ENCODE peak calls at places on chromosomes 7 and 10, in ten cellular contexts. One of them, this sample, is unnamed.

GRCh38 chr7:128322040-128322643 is 21.6 kb downstream of the RBM28 start:
- DNase-seq in CD4-positive, alpha-beta T cell: no peak
- DNase-seq in adrenal gland: peak; percentile 15
- DNase-seq in MM.1S: peak; percentile 43
- DNase-seq in H9: no peak
- DNase-seq in A549: no peak
- DNase-seq in fibroblast of lung: peak; percentile 51
- DNase-seq in mammary epithelial cell: peak; percentile 37
- DNase-seq in SK-N-SH: peak; percentile 47
- DNase-seq in K562: no peak
- DNase-seq in this sample: peak; percentile 41

GRCh38 chr10:47318706-47319105 is 3.5 kb upstream of the GDF2 start:
- DNase-seq in CD4-positive, alpha-beta T cell: no peak
- DNase-seq in adrenal gland: no peak
- DNase-seq in MM.1S: no peak
- DNase-seq in H9: peak; percentile 65
- DNase-seq in A549: peak; percentile 29
- DNase-seq in fibroblast of lung: no peak
- DNase-seq in mammary epithelial cell: no peak
- DNase-seq in SK-N-SH: no peak
- DNase-seq in K562: peak; percentile 79
- DNase-seq in this sample: peak; percentile 16

GRCh38 chr7:130814753-130815152 is 80.7 kb upstream of the KLF14 start:
- DNase-seq in CD4-positive, alpha-beta T cell: no peak
- DNase-seq in adrenal gland: peak; percentile 20
- DNase-seq in MM.1S: peak; percentile 25
- DNase-seq in H9: no peak
- DNase-seq in A549: no peak
- DNase-seq in fibroblast of lung: peak; percentile 34
- DNase-seq in mammary epithelial cell: peak; percentile 20
- DNase-seq in SK-N-SH: no peak
- DNase-seq in K562: no peak
- DNase-seq in this sample: peak; percentile 43

GRCh38 chr10:108521827-108522503 is 1357.5 kb upstream of the SORCS1 start:
- DNase-seq in CD4-positive, alpha-beta T cell: no peak
- DNase-seq in adrenal gland: no peak
- DNase-seq in MM.1S: no peak
- DNase-seq in H9: no peak
- DNase-seq in A549: no peak
- DNase-seq in fibroblast of lung: no peak
- DNase-seq in mammary epithelial cell: no peak
- DNase-seq in SK-N-SH: no peak
- DNase-seq in K562: no peak
- DNase-seq in this sample: no peak

GRCh38 chr7:46741924-46742607 is 821.0 kb upstream of the IGFBP3 start:
- DNase-seq in CD4-positive, alpha-beta T cell: no peak
- DNase-seq in adrenal gland: no peak
- DNase-seq in MM.1S: no peak
- DNase-seq in H9: no peak
- DNase-seq in A549: no peak
- DNase-seq in fibroblast of lung: peak; percentile 68
- DNase-seq in mammary epithelial cell: no peak
- DNase-seq in SK-N-SH: peak; percentile 44
- DNase-seq in K562: no peak
- DNase-seq in this sample: no peak

GRCh38 chr10:27998954-27999275 is at the start of gene ODAD2:
- DNase-seq in CD4-positive, alpha-beta T cell: no peak
- DNase-seq in adrenal gland: peak; percentile 18
- DNase-seq in MM.1S: no peak
- DNase-seq in H9: no peak
- DNase-seq in A549: no peak
- DNase-seq in fibroblast of lung: no peak
- DNase-seq in mammary epithelial cell: peak; percentile 3
- DNase-seq in SK-N-SH: no peak
- DNase-seq in K562: no peak
- DNase-seq in this sample: no peak

GRCh38 chr7:2717293-2717904 is 29.4 kb downstream of the AMZ1 start:
- DNase-seq in CD4-positive, alpha-beta T cell: peak; percentile 42
- DNase-seq in adrenal gland: no peak
- DNase-seq in MM.1S: no peak
- DNase-seq in H9: no peak
- DNase-seq in A549: no peak
- DNase-seq in fibroblast of lung: no peak
- DNase-seq in mammary epithelial cell: no peak
- DNase-seq in SK-N-SH: peak; percentile 90
- DNase-seq in K562: peak; percentile 88
- DNase-seq in this sample: peak; percentile 70

GRCh38 chr7:159007308-159008054 is 137.2 kb downstream of the VIPR2 start:
- DNase-seq in CD4-positive, alpha-beta T cell: no peak
- DNase-seq in adrenal gland: no peak
- DNase-seq in MM.1S: no peak
- DNase-seq in H9: no peak
- DNase-seq in A549: no peak
- DNase-seq in fibroblast of lung: no peak
- DNase-seq in mammary epithelial cell: no peak
- DNase-seq in SK-N-SH: no peak
- DNase-seq in K562: no peak
- DNase-seq in this sample: no peak

GRCh38 chr10:97498841-97499560 is at the start of gene UBTD1:
- DNase-seq in CD4-positive, alpha-beta T cell: peak; percentile 13
- DNase-seq in adrenal gland: peak; percentile 58
- DNase-seq in MM.1S: peak; percentile 11
- DNase-seq in H9: peak; percentile 47
- DNase-seq in A549: peak; percentile 27
- DNase-seq in fibroblast of lung: peak; percentile 60
- DNase-seq in mammary epithelial cell: peak; percentile 33
- DNase-seq in SK-N-SH: peak; percentile 75
- DNase-seq in K562: peak; percentile 17
- DNase-seq in this sample: peak; percentile 33

GRCh38 chr10:33143160-33143728 is 185.2 kb upstream of the ITGB1 start:
- DNase-seq in CD4-positive, alpha-beta T cell: peak; percentile 31
- DNase-seq in adrenal gland: no peak
- DNase-seq in MM.1S: no peak
- DNase-seq in H9: no peak
- DNase-seq in A549: peak; percentile 48
- DNase-seq in fibroblast of lung: peak; percentile 89
- DNase-seq in mammary epithelial cell: peak; percentile 85
- DNase-seq in SK-N-SH: no peak
- DNase-seq in K562: no peak
- DNase-seq in this sample: no peak

GRCh38 chr10:34723746-34724145 is 91.3 kb downstream of the PARD3 start:
- DNase-seq in CD4-positive, alpha-beta T cell: no peak
- DNase-seq in adrenal gland: peak; percentile 59
- DNase-seq in MM.1S: peak; percentile 78
- DNase-seq in H9: no peak
- DNase-seq in A549: no peak
- DNase-seq in fibroblast of lung: peak; percentile 60
- DNase-seq in mammary epithelial cell: peak; percentile 62
- DNase-seq in SK-N-SH: peak; percentile 47
- DNase-seq in K562: no peak
- DNase-seq in this sample: no peak

GRCh38 chr10:93431361-93431760 is 50.8 kb downstream of the MYOF start:
- DNase-seq in CD4-positive, alpha-beta T cell: no peak
- DNase-seq in adrenal gland: no peak
- DNase-seq in MM.1S: no peak
- DNase-seq in H9: no peak
- DNase-seq in A549: no peak
- DNase-seq in fibroblast of lung: no peak
- DNase-seq in mammary epithelial cell: no peak
- DNase-seq in SK-N-SH: no peak
- DNase-seq in K562: no peak
- DNase-seq in this sample: no peak

GRCh38 chr10:119441151-119441821 is 101.2 kb downstream of the RGS10 start:
- DNase-seq in CD4-positive, alpha-beta T cell: no peak
- DNase-seq in adrenal gland: no peak
- DNase-seq in MM.1S: no peak
- DNase-seq in H9: no peak
- DNase-seq in A549: no peak
- DNase-seq in fibroblast of lung: peak; percentile 82
- DNase-seq in mammary epithelial cell: peak; percentile 26
- DNase-seq in SK-N-SH: no peak
- DNase-seq in K562: no peak
- DNase-seq in this sample: no peak

GRCh38 chr10:132395704-132396494 is 1.1 kb upstream of the PWWP2B start:
- DNase-seq in CD4-positive, alpha-beta T cell: no peak
- DNase-seq in adrenal gland: peak; percentile 94
- DNase-seq in MM.1S: no peak
- DNase-seq in H9: peak; percentile 78
- DNase-seq in A549: no peak
- DNase-seq in fibroblast of lung: peak; percentile 26
- DNase-seq in mammary epithelial cell: no peak
- DNase-seq in SK-N-SH: peak; percentile 73
- DNase-seq in K562: peak; percentile 37
- DNase-seq in this sample: no peak

GRCh38 chr7:6375346-6376101 is 72.2 kb downstream of the DAGLB start:
- DNase-seq in CD4-positive, alpha-beta T cell: no peak
- DNase-seq in adrenal gland: no peak
- DNase-seq in MM.1S: no peak
- DNase-seq in H9: no peak
- DNase-seq in A549: no peak
- DNase-seq in fibroblast of lung: peak; percentile 45
- DNase-seq in mammary epithelial cell: peak; percentile 41
- DNase-seq in SK-N-SH: no peak
- DNase-seq in K562: no peak
- DNase-seq in this sample: peak; percentile 62

GRCh38 chr7:25546306-25546705 is 318.0 kb upstream of the NPVF start:
- DNase-seq in CD4-positive, alpha-beta T cell: no peak
- DNase-seq in adrenal gland: no peak
- DNase-seq in MM.1S: no peak
- DNase-seq in H9: no peak
- DNase-seq in A549: no peak
- DNase-seq in fibroblast of lung: no peak
- DNase-seq in mammary epithelial cell: no peak
- DNase-seq in SK-N-SH: no peak
- DNase-seq in K562: no peak
- DNase-seq in this sample: no peak

GRCh38 chr7:71303566-71303965 is 171.6 kb downstream of the GALNT17 start:
- DNase-seq in CD4-positive, alpha-beta T cell: no peak
- DNase-seq in adrenal gland: peak; percentile 44
- DNase-seq in MM.1S: no peak
- DNase-seq in H9: no peak
- DNase-seq in A549: no peak
- DNase-seq in fibroblast of lung: peak; percentile 93
- DNase-seq in mammary epithelial cell: no peak
- DNase-seq in SK-N-SH: no peak
- DNase-seq in K562: no peak
- DNase-seq in this sample: no peak

GRCh38 chr7:78443811-78444210 is 645.2 kb downstream of the PHTF2 start:
- DNase-seq in CD4-positive, alpha-beta T cell: no peak
- DNase-seq in adrenal gland: no peak
- DNase-seq in MM.1S: no peak
- DNase-seq in H9: no peak
- DNase-seq in A549: no peak
- DNase-seq in fibroblast of lung: no peak
- DNase-seq in mammary epithelial cell: no peak
- DNase-seq in SK-N-SH: no peak
- DNase-seq in K562: no peak
- DNase-seq in this sample: no peak
- TF ChIP-seq CTCF in CD4-positive, alpha-beta T cell: no peak
- TF ChIP-seq CTCF in adrenal gland: no peak
- TF ChIP-seq CTCF in MM.1S: peak; percentile 43
- TF ChIP-seq CTCF in H9: peak; percentile 41
- TF ChIP-seq CTCF in A549: no peak
- TF ChIP-seq CTCF in fibroblast of lung: no peak
- TF ChIP-seq CTCF in mammary epithelial cell: no peak
- TF ChIP-seq CTCF in SK-N-SH: no peak
- TF ChIP-seq CTCF in K562: no peak
- TF ChIP-seq CTCF in this sample: peak; percentile 30

DNA sequence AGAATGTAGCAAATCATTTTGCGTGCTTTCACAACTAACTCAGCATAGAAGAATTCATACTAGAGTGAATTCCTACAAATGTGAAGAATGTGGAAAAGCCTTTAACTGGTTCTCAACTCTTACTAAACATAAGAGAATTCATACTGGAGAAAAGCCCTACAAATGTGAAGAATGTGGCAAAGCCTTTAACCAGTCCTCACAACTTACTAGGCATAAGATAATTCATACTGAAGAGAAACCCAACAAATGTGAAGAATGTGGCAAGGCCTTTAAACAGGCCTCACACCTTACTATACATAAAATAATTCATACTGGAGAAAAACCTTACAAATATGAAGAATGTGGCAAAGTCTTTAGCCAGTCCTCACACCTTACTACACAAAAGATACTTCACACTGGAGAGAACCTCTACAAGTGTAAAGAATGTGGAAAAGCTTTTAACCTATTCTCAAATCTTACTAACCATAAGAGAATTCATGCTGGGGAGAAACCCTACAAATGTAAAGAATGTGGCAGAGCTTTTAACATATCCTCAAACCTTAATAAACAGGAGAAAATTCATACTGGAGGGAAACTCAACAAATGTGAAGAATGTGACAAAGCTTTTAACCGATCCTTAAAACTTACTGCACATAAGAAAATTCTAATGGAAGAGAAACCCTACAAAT is 40.8 kb downstream of the ZNF107 start:
- DNase-seq in CD4-positive, alpha-beta T cell: no peak
- DNase-seq in adrenal gland: no peak
- DNase-seq in MM.1S: no peak
- DNase-seq in H9: no peak
- DNase-seq in A549: no peak
- DNase-seq in fibroblast of lung: no peak
- DNase-seq in mammary epithelial cell: no peak
- DNase-seq in SK-N-SH: no peak
- DNase-seq in K562: no peak
- DNase-seq in this sample: no peak
- H3K9me3 ChIP-seq in CD4-positive, alpha-beta T cell: peaks cover 81% of the 10 kb centered on the region
- H3K9me3 ChIP-seq in adrenal gland: peaks cover 4% of the 10 kb centered on the region
- H3K9me3 ChIP-seq in MM.1S: no peaks in the 10 kb centered on the region
- H3K9me3 ChIP-seq in H9: peaks cover 54% of the 10 kb centered on the region
- H3K9me3 ChIP-seq in A549: peaks cover 95% of the 10 kb centered on the region
- H3K9me3 ChIP-seq in fibroblast of lung: no peaks in the 10 kb centered on the region
- H3K9me3 ChIP-seq in mammary epithelial cell: peaks cover 52% of the 10 kb centered on the region
- H3K9me3 ChIP-seq in SK-N-SH: peaks cover 92% of the 10 kb centered on the region
- H3K9me3 ChIP-seq in K562: peaks cover 44% of the 10 kb centered on the region
- H3K9me3 ChIP-seq in this sample: peaks cover 72% of the 10 kb centered on the region

GRCh38 chr7:55545496-55545895 is 26.8 kb downstream of the VOPP1 start:
- DNase-seq in CD4-positive, alpha-beta T cell: no peak
- DNase-seq in adrenal gland: peak; percentile 34
- DNase-seq in MM.1S: no peak
- DNase-seq in H9: no peak
- DNase-seq in A549: no peak
- DNase-seq in fibroblast of lung: peak; percentile 88
- DNase-seq in mammary epithelial cell: peak; percentile 87
- DNase-seq in SK-N-SH: no peak
- DNase-seq in K562: no peak
- DNase-seq in this sample: no peak
- TF ChIP-seq CTCF in CD4-positive, alpha-beta T cell: no peak
- TF ChIP-seq CTCF in adrenal gland: no peak
- TF ChIP-seq CTCF in MM.1S: no peak
- TF ChIP-seq CTCF in H9: no peak
- TF ChIP-seq CTCF in A549: no peak
- TF ChIP-seq CTCF in fibroblast of lung: no peak
- TF ChIP-seq CTCF in mammary epithelial cell: peak; percentile 42
- TF ChIP-seq CTCF in SK-N-SH: peak; percentile 24
- TF ChIP-seq CTCF in K562: no peak
- TF ChIP-seq CTCF in this sample: no peak

DNA sequence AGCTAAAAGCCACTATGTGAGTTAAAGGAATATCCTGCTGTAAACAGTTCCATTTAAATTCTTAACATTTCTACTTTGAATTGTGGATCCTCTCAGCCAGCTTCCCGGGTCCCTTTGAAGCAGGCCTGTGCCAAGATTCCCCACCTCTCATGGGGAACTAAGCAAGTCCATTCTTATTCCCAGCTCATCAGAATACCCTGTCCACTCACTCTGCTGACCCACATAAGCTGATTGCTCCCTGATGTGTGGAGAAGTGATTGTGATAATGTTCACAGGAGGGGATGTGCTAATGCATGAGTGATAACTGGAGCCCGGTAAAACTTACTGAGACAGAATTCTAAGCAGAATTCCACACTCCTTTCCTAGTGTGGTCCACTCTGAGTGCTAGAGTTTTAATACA is 709.7 kb downstream of the CNTNAP2 start:
- DNase-seq in CD4-positive, alpha-beta T cell: no peak
- DNase-seq in adrenal gland: no peak
- DNase-seq in MM.1S: no peak
- DNase-seq in H9: peak; percentile 33
- DNase-seq in A549: no peak
- DNase-seq in fibroblast of lung: no peak
- DNase-seq in mammary epithelial cell: no peak
- DNase-seq in SK-N-SH: peak; percentile 19
- DNase-seq in K562: no peak
- DNase-seq in this sample: no peak
- H3K9me3 ChIP-seq in CD4-positive, alpha-beta T cell: no peaks in the 10 kb centered on the region
- H3K9me3 ChIP-seq in adrenal gland: no peaks in the 10 kb centered on the region
- H3K9me3 ChIP-seq in MM.1S: no peaks in the 10 kb centered on the region
- H3K9me3 ChIP-seq in H9: no peaks in the 10 kb centered on the region
- H3K9me3 ChIP-seq in A549: no peaks in the 10 kb centered on the region
- H3K9me3 ChIP-seq in fibroblast of lung: no peaks in the 10 kb centered on the region
- H3K9me3 ChIP-seq in mammary epithelial cell: peaks cover 2% of the 10 kb centered on the region
- H3K9me3 ChIP-seq in SK-N-SH: no peaks in the 10 kb centered on the region
- H3K9me3 ChIP-seq in K562: no peaks in the 10 kb centered on the region
- H3K9me3 ChIP-seq in this sample: no peaks in the 10 kb centered on the region

This sample was measured in OCI-LY7.